ENCODE peak calls at places on chromosome 18, in five cellular contexts. E, Z, X, G and F are unnamed samples.

GRCh38 chr18:8654482-8655451 is 45.5 kb downstream of the RAB12 start:
- DNase-seq in E (no peak), Z (no peak), X (no peak), G (peak; percentile 28), F (no peak)

GRCh38 chr18:35029103-35029502 is 12.1 kb upstream of the MAPRE2 start:
- DNase-seq in E (no peak), Z (no peak), X (no peak), G (peak; percentile 80), F (no peak)

GRCh38 chr18:79857082-79857661 is 59.4 kb downstream of the KCNG2 start:
- DNase-seq in E (no peak), Z (no peak), X (no peak), G (peak; percentile 24), F (no peak)

GRCh38 chr18:56565059-56565458 is 73.3 kb downstream of the TXNL1 start:
- DNase-seq in E (no peak), Z (no peak), X (no peak), G (no peak), F (no peak)

GRCh38 chr18:12639990-12640880 is 17.7 kb downstream of the SPIRE1 start:
- DNase-seq in E (peak; percentile 61), Z (no peak), X (no peak), G (peak; percentile 66), F (no peak)

GRCh38 chr18:3411327-3411726 is 38.6 kb upstream of the TGIF1 start:
- DNase-seq in E (no peak), Z (no peak), X (no peak), G (no peak), F (no peak)

GRCh38 chr18:62723666-62724281 is 8.4 kb downstream of the PHLPP1 start:
- DNase-seq in E (no peak), Z (no peak), X (no peak), G (no peak), F (no peak)

GRCh38 chr18:11500153-11501122 is 109.0 kb upstream of the SLC35G4 start:
- DNase-seq in E (peak; percentile 97), Z (no peak), X (no peak), G (peak; percentile 96), F (no peak)

GRCh38 chr18:46821856-46822711 is 65.2 kb upstream of the ST8SIA5 start:
- DNase-seq in E (no peak), Z (no peak), X (no peak), G (no peak), F (no peak)

GRCh38 chr18:79926306-79926705 is 25.1 kb downstream of the SLC66A2 start:
- DNase-seq in E (no peak), Z (no peak), X (no peak), G (no peak), F (no peak)

GRCh38 chr18:79523221-79523737 is 127.5 kb downstream of the NFATC1 start:
- DNase-seq in E (no peak), Z (no peak), X (peak; percentile 54), G (no peak), F (peak; percentile 56)

GRCh38 chr18:43893001-43893637 is 615.8 kb upstream of the SYT4 start:
- DNase-seq in E (peak; percentile 75), Z (no peak), X (no peak), G (peak; percentile 73), F (no peak)

GRCh38 chr18:23883277-23883790 is 131.2 kb upstream of the TTC39C start:
- DNase-seq in E (no peak), Z (no peak), X (no peak), G (peak; percentile 26), F (no peak)

GRCh38 chr18:34461266-34461665 is 236.6 kb upstream of the NOL4 start:
- DNase-seq in E (no peak), Z (no peak), X (no peak), G (no peak), F (no peak)

GRCh38 chr18:2853173-2853925 is 6.5 kb downstream of the EMILIN2 start:
- DNase-seq in E (no peak), Z (no peak), X (no peak), G (no peak), F (no peak)

GRCh38 chr18:79395308-79395640 is 456 bp upstream of the NFATC1 start:
- DNase-seq in E (no peak), Z (no peak), X (no peak), G (no peak), F (no peak)

GRCh38 chr18:39345321-39345720 is 1779.7 kb upstream of the CELF4 start:
- DNase-seq in E (no peak), Z (no peak), X (no peak), G (peak; percentile 70), F (no peak)

GRCh38 chr18:55763298-55763697 is 175.3 kb upstream of the TCF4 start:
- DNase-seq in E (no peak), Z (no peak), X (no peak), G (peak; percentile 50), F (no peak)

GRCh38 chr18:76528477-76529432 is 33.7 kb upstream of the ZNF516 start:
- DNase-seq in E (no peak), Z (no peak), X (no peak), G (peak; percentile 67), F (no peak)

GRCh38 chr18:35582310-35582682 is 756 bp downstream of the GALNT1 start:
- DNase-seq in E (no peak), Z (no peak), X (no peak), G (no peak), F (no peak)

GRCh38 chr18:49052891-49053644 is 102.3 kb upstream of the SMAD7 start:
- DNase-seq in E (peak; percentile 74), Z (no peak), X (no peak), G (peak; percentile 96), F (peak; percentile 27)

GRCh38 chr18:35076556-35076955 is 35.3 kb downstream of the MAPRE2 start:
- DNase-seq in E (no peak), Z (no peak), X (no peak), G (peak; percentile 84), F (no peak)

GRCh38 chr18:65941482-65941881 is 190.7 kb downstream of the CDH7 start:
- DNase-seq in E (no peak), Z (no peak), X (no peak), G (no peak), F (no peak)

GRCh38 chr18:32437080-32437834 is 33.4 kb downstream of the GAREM1 start:
- DNase-seq in E (no peak), Z (no peak), X (no peak), G (no peak), F (no peak)

GRCh38 chr18:51491678-51492372 is 294.3 kb upstream of the MEX3C start:
- DNase-seq in E (no peak), Z (no peak), X (no peak), G (no peak), F (no peak)

GRCh38 chr18:49747876-49748275 is 65.5 kb downstream of the ACAA2 start:
- DNase-seq in E (no peak), Z (no peak), X (no peak), G (no peak), F (no peak)

GRCh38 chr18:11995445-11996189 is 14.3 kb downstream of the IMPA2 start:
- DNase-seq in E (no peak), Z (peak; percentile 28), X (peak; percentile 33), G (peak; percentile 73), F (peak; percentile 50)

GRCh38 chr18:43582120-43582519 is 304.8 kb upstream of the SYT4 start:
- DNase-seq in E (no peak), Z (no peak), X (no peak), G (no peak), F (no peak)

GRCh38 chr18:22504251-22504650 is 86.5 kb upstream of the CTAGE1 start:
- DNase-seq in E (no peak), Z (no peak), X (no peak), G (no peak), F (no peak)